ENCODE peak calls at places on chromosomes 16 and 17, in five cellular contexts. H, N, K, D and B are unnamed samples.
A peak's percentile ranks its signal among the peaks of the same experiment; 100 is the strongest.

GRCh38 chr17:35698800-35699199 is 32.6 kb upstream of the RASL10B start:
- DNase-seq in H (no peak), N (no peak), K (no peak), D (no peak), B (no peak)

GRCh38 chr17:81004336-81005015 is 12.8 kb downstream of the CHMP6 start:
- DNase-seq in H (peak; percentile 43), N (no peak), K (no peak), D (no peak), B (peak; percentile 10)

GRCh38 chr17:50514388-50514787 is 6.1 kb downstream of the MYCBPAP start:
- DNase-seq in H (no peak), N (no peak), K (no peak), D (no peak), B (no peak)

GRCh38 chr17:40283662-40284061 is 4.0 kb upstream of the CDC6 start:
- DNase-seq in H (no peak), N (no peak), K (peak; percentile 96), D (no peak), B (no peak)

GRCh38 chr17:50209472-50210248 is 8.2 kb upstream of the COL1A1 start:
- DNase-seq in H (no peak), N (peak; percentile 90), K (peak; percentile 100), D (peak; percentile 96), B (peak; percentile 88)

GRCh38 chr17:57356153-57356721 is 99.9 kb downstream of the MSI2 start:
- DNase-seq in H (no peak), N (no peak), K (no peak), D (no peak), B (no peak)

GRCh38 chr16:27690604-27691003 is 140.7 kb downstream of the KATNIP start:
- DNase-seq in H (no peak), N (no peak), K (peak; percentile 21), D (peak; percentile 79), B (no peak)

GRCh38 chr16:57377080-57377841 is 5.0 kb downstream of the CX3CL1 start:
- DNase-seq in H (no peak), N (no peak), K (no peak), D (no peak), B (no peak)

GRCh38 chr16:70412385-70412784 is 26.5 kb downstream of the ST3GAL2 start:
- DNase-seq in H (no peak), N (no peak), K (no peak), D (no peak), B (no peak)

GRCh38 chr16:31561698-31562233 is 34.1 kb downstream of the AHSP start:
- DNase-seq in H (no peak), N (no peak), K (no peak), D (no peak), B (no peak)

GRCh38 chr16:69796285-69797118 is 34.4 kb downstream of the WWP2 start:
- DNase-seq in H (peak; percentile 34), N (no peak), K (peak; percentile 82), D (no peak), B (no peak)

GRCh38 chr17:62592305-62593099 is 35.0 kb upstream of the MRC2 start:
- DNase-seq in H (no peak), N (no peak), K (peak; percentile 34), D (no peak), B (no peak)

GRCh38 chr16:5615868-5616642 is 518.5 kb upstream of the EEF2KMT start:
- DNase-seq in H (no peak), N (peak; percentile 25), K (peak; percentile 16), D (peak; percentile 79), B (peak; percentile 14)

GRCh38 chr17:79085154-79085920 is 10.7 kb downstream of the ENGASE start:
- DNase-seq in H (no peak), N (no peak), K (no peak), D (peak; percentile 75), B (peak; percentile 41)

GRCh38 chr17:2435181-2435741 is 34.4 kb upstream of the MNT start:
- DNase-seq in H (no peak), N (no peak), K (peak; percentile 48), D (no peak), B (no peak)

GRCh38 chr16:69619514-69619913 is 53.7 kb downstream of the NFAT5 start:
- DNase-seq in H (no peak), N (no peak), K (no peak), D (no peak), B (no peak)

GRCh38 chr17:17557796-17558195 is 33.7 kb downstream of the PEMT start:
- DNase-seq in H (no peak), N (peak; percentile 51), K (no peak), D (no peak), B (peak; percentile 59)

GRCh38 chr17:14926526-14927122 is 338.5 kb downstream of the PMP22 start:
- DNase-seq in H (peak; percentile 56), N (no peak), K (peak; percentile 84), D (no peak), B (peak; percentile 15)

GRCh38 chr17:81909966-81910839 is 996 bp downstream of the PCYT2 start:
- DNase-seq in H (no peak), N (no peak), K (no peak), D (no peak), B (no peak)

GRCh38 chr16:12572316-12572985 is 231.2 kb downstream of the CPPED1 start:
- DNase-seq in H (no peak), N (no peak), K (no peak), D (peak; percentile 70), B (no peak)

GRCh38 chr17:40307001-40307690 is 1.8 kb upstream of the RARA start:
- DNase-seq in H (no peak), N (no peak), K (peak; percentile 80), D (no peak), B (no peak)

GRCh38 chr16:3401719-3402397 is 843 bp downstream of the ZNF174 start:
- DNase-seq in H (peak; percentile 6), N (no peak), K (peak; percentile 14), D (no peak), B (no peak)

GRCh38 chr17:36949461-36949927 is 740 bp downstream of the AATF start:
- DNase-seq in H (no peak), N (no peak), K (peak; percentile 50), D (no peak), B (no peak)

GRCh38 chr17:66724581-66725341 is 110.2 kb upstream of the CACNG5 start:
- DNase-seq in H (no peak), N (peak; percentile 17), K (peak; percentile 53), D (no peak), B (no peak)

GRCh38 chr17:60168654-60169053 is 18.9 kb downstream of the CA4 start:
- DNase-seq in H (no peak), N (no peak), K (no peak), D (no peak), B (no peak)

GRCh38 chr17:44235583-44235936 is 16.1 kb upstream of the UBTF start:
- DNase-seq in H (no peak), N (no peak), K (peak; percentile 49), D (no peak), B (no peak)

GRCh38 chr16:4686497-4687210 is 6.7 kb upstream of the NUDT16L1 start:
- DNase-seq in H (no peak), N (no peak), K (no peak), D (peak; percentile 71), B (peak; percentile 43)

DNA sequence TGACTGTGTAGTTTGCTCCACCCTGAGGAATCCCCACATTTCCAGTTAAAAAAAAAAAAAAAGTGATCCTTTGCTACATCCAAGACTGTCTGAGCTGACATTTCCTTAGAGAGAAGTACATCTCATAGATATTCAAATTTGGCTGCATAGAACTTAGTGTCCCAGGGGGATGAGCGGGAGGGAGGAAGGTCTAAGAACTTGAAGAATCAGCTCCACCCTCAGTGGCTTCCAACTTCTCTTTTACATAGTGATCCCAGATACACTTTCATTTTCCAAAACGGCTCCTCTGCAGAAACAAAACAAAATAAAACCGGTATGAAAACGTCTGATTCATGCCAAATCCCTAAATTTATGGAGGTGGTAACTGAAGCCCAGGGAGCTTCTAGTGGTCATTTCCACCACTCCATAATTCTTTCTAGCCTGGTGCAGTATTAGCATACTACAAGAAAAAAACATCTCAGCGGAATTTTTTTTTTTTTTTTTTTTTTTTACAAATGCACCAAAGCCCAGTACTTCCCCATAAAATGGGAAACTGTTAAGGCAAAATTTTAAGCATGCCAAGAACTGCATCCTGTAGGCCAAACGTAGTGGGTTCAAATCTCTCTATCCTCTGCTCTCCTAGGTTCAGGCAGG is 29.4 kb downstream of the MAF start:
- DNase-seq in H (no peak), N (peak; percentile 24), K (peak; percentile 3), D (no peak), B (no peak)
- H3K4me3 ChIP-seq in H (no peak overlapping the region), N (peak overlapping the region; percentile 47), K (no peak overlapping the region), D (peak overlapping the region; percentile 18), B (peak overlapping the region; percentile 34)

GRCh38 chr16:81646561-81646960 is 132.5 kb upstream of the PLCG2 start:
- DNase-seq in H (no peak), N (no peak), K (peak; percentile 37), D (no peak), B (no peak)

GRCh38 chr16:81645925-81646324 is 133.2 kb upstream of the PLCG2 start:
- DNase-seq in H (no peak), N (no peak), K (no peak), D (no peak), B (no peak)

GRCh38 chr16:81642943-81643342 is 136.1 kb upstream of the PLCG2 start:
- DNase-seq in H (no peak), N (no peak), K (no peak), D (no peak), B (no peak)

GRCh38 chr16:81647527-81647926 is 131.6 kb upstream of the PLCG2 start:
- DNase-seq in H (no peak), N (no peak), K (peak; percentile 83), D (no peak), B (no peak)

DNA sequence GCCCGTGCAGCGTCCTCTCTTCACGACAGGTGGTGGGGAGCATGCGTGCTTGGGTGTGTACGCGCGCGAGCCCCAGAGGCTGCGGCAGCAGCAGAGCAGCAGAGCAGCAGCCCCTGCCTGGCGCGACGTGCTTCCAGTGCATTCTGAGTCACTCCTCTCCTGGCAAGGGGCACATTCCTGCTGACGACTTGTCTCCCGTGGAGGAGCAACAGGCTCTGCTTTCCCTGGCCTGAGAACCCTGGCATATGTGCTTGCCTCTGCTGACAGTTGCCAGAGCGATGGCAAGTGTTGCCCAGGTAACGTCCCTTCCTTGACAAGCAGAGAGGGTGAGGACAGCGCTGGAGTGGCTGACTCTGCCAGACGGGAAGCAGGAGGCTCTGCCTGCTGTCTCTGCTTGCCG is 133.8 kb upstream of the PLCG2 start:
- DNase-seq in H (no peak), N (peak; percentile 63), K (peak; percentile 74), D (no peak), B (no peak)
- H3K4me3 ChIP-seq in H (no peak overlapping the region), N (peak overlapping the region; percentile 48), K (no peak overlapping the region), D (no peak overlapping the region), B (no peak overlapping the region)

GRCh38 chr17:8108972-8109668 is 9.2 kb downstream of the ALOXE3 start:
- DNase-seq in H (no peak), N (no peak), K (no peak), D (no peak), B (no peak)
- H3K4me3 ChIP-seq in H (no peak overlapping the region), N (no peak overlapping the region), K (no peak overlapping the region), D (no peak overlapping the region), B (no peak overlapping the region)

DNA sequence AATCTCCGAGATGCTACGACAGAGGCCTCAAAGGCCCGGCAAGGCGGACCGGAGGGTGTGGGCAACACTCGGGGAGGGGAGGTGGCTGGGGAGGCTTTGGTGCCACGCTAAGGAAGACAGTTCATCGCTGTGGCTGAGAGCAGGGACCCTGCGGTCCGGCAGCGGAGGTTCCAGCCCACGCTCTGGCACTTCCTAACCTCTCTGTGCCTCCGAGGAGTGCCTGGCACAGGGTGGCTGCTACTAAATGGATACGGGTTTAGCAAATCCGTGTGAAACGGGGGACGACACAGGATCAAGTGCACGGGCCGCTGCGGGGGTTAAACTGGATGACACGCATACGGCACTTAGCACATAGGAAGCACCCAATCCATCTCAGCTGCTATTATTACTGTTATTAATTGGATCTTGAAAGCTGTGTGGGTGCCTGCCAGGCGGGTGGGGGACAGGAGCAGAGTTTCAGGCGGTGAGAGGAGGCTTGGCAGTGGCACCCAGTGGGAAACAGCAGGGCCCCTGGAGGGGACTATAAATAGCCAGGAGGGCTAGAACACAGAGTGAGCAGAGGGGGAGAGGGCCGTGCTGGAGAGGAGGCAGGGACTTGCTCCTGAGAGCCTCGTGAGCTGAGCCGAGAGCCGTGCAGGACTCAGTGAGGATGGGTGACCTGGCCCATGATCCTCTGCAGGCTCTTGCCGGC is 45.0 kb downstream of the ABR start:
- DNase-seq in H (no peak), N (peak; percentile 77), K (no peak), D (peak; percentile 84), B (no peak)
- H3K4me3 ChIP-seq in H (no peak overlapping the region), N (peak overlapping the region; percentile 39), K (no peak overlapping the region), D (no peak overlapping the region), B (no peak overlapping the region)